ENCODE peak calls at places on chromosomes 1 and 21, in eight cellular contexts. E, M, Y, B, G, T, D and W are unnamed samples.

GRCh38 chr1:153745417-153745816 is 17.6 kb downstream of the INTS3 start:
- DNase-seq in E (no peak), M (no peak), Y (no peak), B (no peak), G (no peak), T (no peak), D (no peak), W (no peak)

GRCh38 chr1:73930293-73930692 is 267.7 kb downstream of the LRRIQ3 start:
- DNase-seq in E (no peak), M (no peak), Y (no peak), B (no peak), G (no peak), T (no peak), D (no peak), W (no peak)

GRCh38 chr1:8448906-8449661 is 131.2 kb downstream of the SLC45A1 start:
- DNase-seq in E (no peak), M (no peak), Y (peak), B (no peak), G (no peak), T (no peak), D (peak), W (peak)

GRCh38 chr1:118012725-118013124 is 83.2 kb downstream of the WDR3 start:
- DNase-seq in E (no peak), M (no peak), Y (no peak), B (no peak), G (no peak), T (no peak), D (peak), W (no peak)

GRCh38 chr1:224623310-224623714 is 7.2 kb downstream of the CNIH3 start:
- DNase-seq in E (no peak), M (no peak), Y (peak), B (no peak), G (no peak), T (no peak), D (peak), W (no peak)

GRCh38 chr1:15900662-15901279 is 53.3 kb downstream of the SPEN start:
- DNase-seq in E (no peak), M (no peak), Y (no peak), B (no peak), G (no peak), T (no peak), D (no peak), W (no peak)

GRCh38 chr1:162113419-162113818 is 43.9 kb downstream of the NOS1AP start:
- DNase-seq in E (no peak), M (no peak), Y (no peak), B (no peak), G (no peak), T (no peak), D (no peak), W (no peak)

GRCh38 chr1:87150143-87150542 is 178.5 kb upstream of the LMO4 start:
- DNase-seq in E (no peak), M (no peak), Y (no peak), B (no peak), G (no peak), T (no peak), D (no peak), W (no peak)

GRCh38 chr1:23424171-23424959 is at the start of gene TCEA3:
- DNase-seq in E (peak), M (peak), Y (peak), B (no peak), G (peak), T (peak), D (peak), W (no peak)

GRCh38 chr1:43348343-43348808 is 10.4 kb upstream of the CDC20 start:
- DNase-seq in E (no peak), M (no peak), Y (no peak), B (no peak), G (no peak), T (no peak), D (no peak), W (peak)

GRCh38 chr1:178267646-178268094 is 173.8 kb downstream of the RASAL2 start:
- DNase-seq in E (no peak), M (no peak), Y (peak), B (no peak), G (no peak), T (no peak), D (peak), W (peak)

GRCh38 chr1:234395297-234395696 is 22.0 kb downstream of the COA6 start:
- DNase-seq in E (no peak), M (no peak), Y (no peak), B (no peak), G (no peak), T (no peak), D (no peak), W (no peak)

GRCh38 chr1:161096514-161096913 is 1.6 kb upstream of the KLHDC9 start:
- DNase-seq in E (no peak), M (peak), Y (peak), B (peak), G (no peak), T (no peak), D (peak), W (peak)

GRCh38 chr1:167880570-167880969 is 33.4 kb downstream of the ADCY10 start:
- DNase-seq in E (no peak), M (no peak), Y (no peak), B (no peak), G (no peak), T (peak), D (no peak), W (peak)

GRCh38 chr1:60394436-60394835 is 320.9 kb upstream of the C1orf87 start:
- DNase-seq in E (no peak), M (no peak), Y (peak), B (no peak), G (no peak), T (no peak), D (peak), W (no peak)

GRCh38 chr1:91894036-91894761 is 8.2 kb upstream of the TGFBR3 start:
- DNase-seq in E (no peak), M (no peak), Y (peak), B (no peak), G (no peak), T (no peak), D (peak), W (no peak)

GRCh38 chr21:25640671-25641292 is 1.7 kb downstream of the JAM2 start:
- DNase-seq in E (no peak), M (no peak), Y (no peak), B (no peak), G (no peak), T (no peak), D (no peak), W (no peak)

GRCh38 chr1:246798606-246799496 is 74.6 kb downstream of the SCCPDH start:
- DNase-seq in E (peak), M (no peak), Y (no peak), B (no peak), G (no peak), T (no peak), D (no peak), W (no peak)

GRCh38 chr1:23436520-23437354 is 12.2 kb upstream of the TCEA3 start:
- DNase-seq in E (no peak), M (no peak), Y (no peak), B (no peak), G (peak), T (peak), D (no peak), W (no peak)

GRCh38 chr1:109193653-109194590 is 19.8 kb upstream of the SARS1 start:
- DNase-seq in E (no peak), M (no peak), Y (peak), B (peak), G (peak), T (peak), D (no peak), W (peak)

GRCh38 chr1:109188776-109189175 is 24.9 kb upstream of the SARS1 start:
- DNase-seq in E (no peak), M (no peak), Y (no peak), B (no peak), G (no peak), T (no peak), D (no peak), W (no peak)

GRCh38 chr1:109190189-109190588 is 23.5 kb upstream of the SARS1 start:
- DNase-seq in E (no peak), M (no peak), Y (no peak), B (no peak), G (no peak), T (no peak), D (no peak), W (no peak)

GRCh38 chr1:109192433-109192832 is 21.3 kb upstream of the SARS1 start:
- DNase-seq in E (no peak), M (no peak), Y (peak), B (no peak), G (no peak), T (no peak), D (no peak), W (no peak)

DNA sequence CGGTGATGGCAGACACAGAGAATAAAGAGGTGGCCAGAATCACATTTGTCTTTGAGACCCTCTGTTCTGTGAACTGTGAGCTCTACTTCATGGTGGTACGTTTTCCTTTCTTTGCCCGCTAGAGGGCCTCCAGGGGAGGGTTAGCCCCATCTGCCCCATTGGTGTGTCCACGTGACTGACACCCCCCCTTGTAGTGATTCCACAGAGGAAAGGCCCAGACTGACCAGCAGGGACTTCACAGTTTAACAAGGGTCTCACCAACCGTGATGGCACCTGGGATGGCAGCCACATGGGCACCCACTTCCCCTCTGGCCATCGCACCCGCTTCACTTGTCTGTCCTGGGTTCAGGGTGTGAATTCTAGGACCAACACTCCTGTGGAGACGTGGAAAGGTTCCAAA is 22.3 kb upstream of the SARS1 start:
- DNase-seq in E (no peak), M (no peak), Y (no peak), B (no peak), G (no peak), T (no peak), D (no peak), W (no peak)
- TF ChIP-seq CTCF in E (no peak), M (no peak), Y (no peak), B (no peak), G (no peak), T (no peak), D (peak), W (peak)

DNA sequence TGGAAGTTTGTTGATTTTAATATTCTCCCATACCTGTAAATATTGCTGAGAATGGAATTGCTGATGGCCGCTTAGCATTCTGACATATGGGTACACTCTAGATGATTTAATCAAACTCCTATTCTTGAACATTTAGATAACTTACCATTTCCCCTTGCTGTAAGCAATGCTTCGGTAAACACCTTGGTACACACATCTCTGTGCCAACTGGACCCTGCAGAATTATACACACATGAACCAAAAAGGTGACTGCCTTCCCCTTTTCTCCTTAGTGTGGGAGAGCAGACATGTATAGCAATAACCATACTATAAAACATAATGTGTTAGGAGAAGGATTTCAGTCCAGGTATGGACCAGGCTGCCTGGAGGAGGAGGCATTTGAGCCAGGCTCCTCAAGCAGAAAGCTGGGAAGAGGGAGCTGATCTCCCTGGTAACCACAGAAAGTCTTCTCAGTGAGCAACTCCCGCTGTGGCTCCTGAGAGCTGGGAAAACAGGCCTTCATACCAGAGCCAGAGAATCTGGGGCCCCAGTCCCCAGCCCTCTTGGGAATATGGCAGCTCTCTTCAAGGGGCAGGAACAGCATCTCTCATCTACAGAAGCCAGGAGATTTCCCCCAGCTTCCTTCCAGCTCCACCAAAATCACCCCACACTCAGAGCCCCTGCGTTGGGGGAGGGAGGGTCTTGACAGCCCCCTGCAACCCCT is 33.9 kb upstream of the CSF1 start:
- DNase-seq in E (no peak), M (no peak), Y (peak), B (no peak), G (no peak), T (no peak), D (peak), W (peak)
- H3K4me3 ChIP-seq in E (no peak), M (no peak), Y (no peak), B (no peak), G (no peak), T (no peak), D (peak), W (no peak)

GRCh38 chr1:199221371-199222150 is 582.7 kb downstream of the PTPRC start:
- DNase-seq in E (no peak), M (no peak), Y (no peak), B (no peak), G (no peak), T (no peak), D (no peak), W (no peak)
- TF ChIP-seq CTCF in E (no peak), M (no peak), Y (no peak), B (no peak), G (no peak), T (no peak), D (no peak), W (no peak)

GRCh38 chr1:26362331-26362730 is 8.4 kb upstream of the CRYBG2 start:
- DNase-seq in E (no peak), M (no peak), Y (no peak), B (no peak), G (no peak), T (no peak), D (no peak), W (no peak)

GRCh38 chr1:26361605-26362122 is 7.7 kb upstream of the CRYBG2 start:
- DNase-seq in E (no peak), M (no peak), Y (no peak), B (no peak), G (no peak), T (no peak), D (no peak), W (no peak)

GRCh38 chr1:26360051-26360806 is 6.3 kb upstream of the CRYBG2 start:
- DNase-seq in E (no peak), M (no peak), Y (no peak), B (no peak), G (no peak), T (no peak), D (no peak), W (no peak)

GRCh38 chr1:26358411-26359384 is 4.8 kb upstream of the CRYBG2 start:
- DNase-seq in E (no peak), M (no peak), Y (no peak), B (no peak), G (peak), T (no peak), D (no peak), W (no peak)

GRCh38 chr1:26360807-26361604 is 7.1 kb upstream of the CRYBG2 start:
- DNase-seq in E (no peak), M (no peak), Y (no peak), B (no peak), G (no peak), T (no peak), D (no peak), W (no peak)
- H3K4me3 ChIP-seq in E (no peak), M (no peak), Y (peak), B (no peak), G (peak), T (no peak), D (no peak), W (no peak)

GRCh38 chr1:6373961-6374720 is 19.4 kb downstream of the ACOT7 start:
- DNase-seq in E (no peak), M (no peak), Y (no peak), B (no peak), G (peak), T (no peak), D (no peak), W (no peak)

GRCh38 chr1:6384135-6384534 is 9.4 kb downstream of the ACOT7 start:
- DNase-seq in E (no peak), M (no peak), Y (no peak), B (no peak), G (no peak), T (no peak), D (no peak), W (no peak)

GRCh38 chr1:6380037-6380436 is 13.5 kb downstream of the ACOT7 start:
- DNase-seq in E (no peak), M (no peak), Y (no peak), B (no peak), G (no peak), T (no peak), D (no peak), W (no peak)

DNA sequence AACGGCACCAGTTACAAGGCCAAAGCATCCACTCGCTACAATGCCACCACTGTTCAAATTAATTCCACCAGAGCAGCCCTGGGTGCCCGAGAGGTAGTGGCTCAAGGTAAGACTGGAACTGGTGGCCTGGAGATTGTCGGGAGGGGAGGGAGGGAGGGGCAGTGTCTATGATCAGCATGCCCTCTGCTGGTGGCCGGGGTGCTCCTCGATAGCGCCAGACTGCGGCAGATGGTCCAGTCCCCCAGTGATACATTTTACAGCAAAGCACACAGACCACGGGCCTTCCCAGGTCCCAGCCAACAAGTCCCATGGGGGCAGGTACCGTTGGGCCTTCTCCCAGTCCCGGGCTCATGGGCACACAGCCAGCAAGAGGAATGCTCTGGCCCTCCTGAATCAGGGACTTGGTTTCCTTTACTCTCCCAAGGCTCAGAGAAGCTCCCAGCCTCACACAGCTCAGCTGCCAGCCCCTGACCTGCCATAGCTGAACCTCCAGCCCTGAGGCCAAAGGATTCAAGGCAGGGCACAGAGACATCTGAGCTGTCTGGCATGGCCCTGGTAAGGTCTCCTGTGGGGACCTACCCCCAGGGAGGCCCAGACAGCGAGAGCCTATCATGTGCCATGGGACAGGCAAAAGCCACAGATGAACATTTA is 15.3 kb downstream of the ACOT7 start:
- DNase-seq in E (no peak), M (no peak), Y (no peak), B (no peak), G (no peak), T (no peak), D (no peak), W (no peak)
- TF ChIP-seq CTCF in E (no peak), M (no peak), Y (peak), B (no peak), G (no peak), T (no peak), D (no peak), W (no peak)

GRCh38 chr1:32350785-32351076 is 11.6 kb downstream of the FAM229A start:
- DNase-seq in E (no peak), M (no peak), Y (no peak), B (no peak), G (no peak), T (no peak), D (no peak), W (no peak)
- H3K4me3 ChIP-seq in E (peak), M (peak), Y (no peak), B (peak), G (peak), T (peak), D (peak), W (no peak)